ENCODE peak calls at places on chromosomes 16 and 17, in five cellular contexts. One of them, this sample, is unnamed.

GRCh38 chr16:86833136-86833535 is 254.8 kb downstream of the FOXL1 start:
- DNase-seq in GM23338: no peak
- DNase-seq in HepG2: no peak
- DNase-seq in SK-N-SH: no peak
- DNase-seq in HCT116: no peak
- DNase-seq in this sample: no peak

GRCh38 chr16:20271893-20272292 is 55.4 kb downstream of the GP2 start:
- DNase-seq in HepG2: no peak
- DNase-seq in HCT116: no peak
- DNase-seq in SK-N-SH: no peak
- DNase-seq in GM23338: no peak
- DNase-seq in this sample: no peak

GRCh38 chr17:48597775-48598631 is 4.4 kb upstream of the HOXB5 start:
- DNase-seq in HepG2: no peak
- DNase-seq in HCT116: no peak
- DNase-seq in SK-N-SH: no peak
- DNase-seq in GM23338: peak
- DNase-seq in this sample: no peak

GRCh38 chr17:72407336-72408121 is 286.7 kb downstream of the SOX9 start:
- DNase-seq in GM23338: peak
- DNase-seq in HepG2: no peak
- DNase-seq in HCT116: peak
- DNase-seq in SK-N-SH: peak
- DNase-seq in this sample: peak

GRCh38 chr17:27622914-27623313 is 8.1 kb upstream of the LGALS9 start:
- DNase-seq in HepG2: no peak
- DNase-seq in HCT116: no peak
- DNase-seq in GM23338: no peak
- DNase-seq in SK-N-SH: no peak
- DNase-seq in this sample: no peak

GRCh38 chr16:58338205-58338604 is 43.4 kb upstream of the PRSS54 start:
- DNase-seq in HepG2: no peak
- DNase-seq in HCT116: no peak
- DNase-seq in GM23338: no peak
- DNase-seq in SK-N-SH: no peak
- DNase-seq in this sample: no peak

GRCh38 chr16:26668026-26668425 is 398.7 kb upstream of the C16orf82 start:
- DNase-seq in GM23338: no peak
- DNase-seq in SK-N-SH: peak
- DNase-seq in HepG2: no peak
- DNase-seq in HCT116: no peak
- DNase-seq in this sample: no peak

GRCh38 chr16:56684256-56684925 is 2.1 kb downstream of the MT1X start:
- DNase-seq in HCT116: no peak
- DNase-seq in HepG2: no peak
- DNase-seq in SK-N-SH: no peak
- DNase-seq in GM23338: no peak
- DNase-seq in this sample: no peak

GRCh38 chr17:77332981-77333685 is 192.4 kb downstream of the SEC14L1 start:
- DNase-seq in SK-N-SH: no peak
- DNase-seq in GM23338: no peak
- DNase-seq in HCT116: no peak
- DNase-seq in HepG2: no peak
- DNase-seq in this sample: no peak

GRCh38 chr16:56608876-56609462 is 585 bp downstream of the MT2A start:
- DNase-seq in HCT116: no peak
- DNase-seq in GM23338: no peak
- DNase-seq in SK-N-SH: peak
- DNase-seq in HepG2: no peak
- DNase-seq in this sample: no peak

GRCh38 chr17:17748179-17748578 is 66.9 kb downstream of the RAI1 start:
- DNase-seq in HepG2: no peak
- DNase-seq in HCT116: no peak
- DNase-seq in GM23338: peak
- DNase-seq in SK-N-SH: no peak
- DNase-seq in this sample: no peak

GRCh38 chr16:15533386-15533785 is 99.0 kb downstream of the BMERB1 start:
- DNase-seq in HCT116: no peak
- DNase-seq in SK-N-SH: no peak
- DNase-seq in GM23338: peak
- DNase-seq in HepG2: no peak
- DNase-seq in this sample: no peak

GRCh38 chr16:87464691-87465300 is 28.0 kb downstream of the ZCCHC14 start:
- DNase-seq in HCT116: no peak
- DNase-seq in GM23338: no peak
- DNase-seq in HepG2: no peak
- DNase-seq in SK-N-SH: peak
- DNase-seq in this sample: no peak

GRCh38 chr17:75405365-75406221 is at the start of gene GRB2:
- DNase-seq in GM23338: peak
- DNase-seq in HepG2: peak
- DNase-seq in HCT116: peak
- DNase-seq in SK-N-SH: peak
- DNase-seq in this sample: peak

GRCh38 chr16:83901101-83901500 is 2.2 kb downstream of the MLYCD start:
- DNase-seq in HCT116: no peak
- DNase-seq in SK-N-SH: no peak
- DNase-seq in HepG2: no peak
- DNase-seq in GM23338: no peak
- DNase-seq in this sample: no peak

GRCh38 chr17:77287432-77288068 is 146.8 kb downstream of the SEC14L1 start:
- DNase-seq in GM23338: peak
- DNase-seq in HepG2: peak
- DNase-seq in HCT116: peak
- DNase-seq in SK-N-SH: peak
- DNase-seq in this sample: peak

GRCh38 chr16:68936729-68937631 is 93.6 kb downstream of the TANGO6 start:
- DNase-seq in HCT116: no peak
- DNase-seq in SK-N-SH: no peak
- DNase-seq in HepG2: no peak
- DNase-seq in GM23338: no peak
- DNase-seq in this sample: no peak

GRCh38 chr17:5069724-5070123 is 8.5 kb upstream of the ZFP3 start:
- DNase-seq in GM23338: no peak
- DNase-seq in HCT116: no peak
- DNase-seq in SK-N-SH: no peak
- DNase-seq in HepG2: peak
- DNase-seq in this sample: no peak

GRCh38 chr16:2489581-2489980 is 14.7 kb downstream of the TBC1D24 start:
- DNase-seq in HepG2: no peak
- DNase-seq in SK-N-SH: no peak
- DNase-seq in HCT116: no peak
- DNase-seq in GM23338: no peak
- DNase-seq in this sample: no peak

GRCh38 chr16:49723310-49723709 is 132.6 kb downstream of the ZNF423 start:
- DNase-seq in HepG2: no peak
- DNase-seq in HCT116: no peak
- DNase-seq in SK-N-SH: no peak
- DNase-seq in GM23338: no peak
- DNase-seq in this sample: no peak

GRCh38 chr17:1360975-1361374 is 39.0 kb downstream of the YWHAE start:
- DNase-seq in SK-N-SH: no peak
- DNase-seq in GM23338: peak
- DNase-seq in HCT116: no peak
- DNase-seq in HepG2: no peak
- DNase-seq in this sample: no peak

GRCh38 chr17:28950017-28950751 is 1.1 kb downstream of the PHF12 start:
- DNase-seq in HepG2: peak
- DNase-seq in SK-N-SH: peak
- DNase-seq in HCT116: no peak
- DNase-seq in GM23338: peak
- DNase-seq in this sample: peak

GRCh38 chr17:12806630-12807029 is 17.3 kb downstream of the ARHGAP44 start:
- DNase-seq in GM23338: no peak
- DNase-seq in HepG2: no peak
- DNase-seq in SK-N-SH: no peak
- DNase-seq in HCT116: no peak
- DNase-seq in this sample: no peak

GRCh38 chr17:39754958-39755549 is 17.3 kb downstream of the GRB7 start:
- DNase-seq in HCT116: no peak
- DNase-seq in SK-N-SH: no peak
- DNase-seq in GM23338: peak
- DNase-seq in HepG2: no peak
- DNase-seq in this sample: no peak

GRCh38 chr17:76523084-76524037 is 14.1 kb downstream of the CYGB start:
- DNase-seq in HCT116: peak
- DNase-seq in SK-N-SH: peak
- DNase-seq in GM23338: peak
- DNase-seq in HepG2: peak
- DNase-seq in this sample: peak

GRCh38 chr16:27430923-27431484 is 29.0 kb downstream of the IL21R start:
- DNase-seq in HCT116: no peak
- DNase-seq in HepG2: no peak
- DNase-seq in SK-N-SH: no peak
- DNase-seq in GM23338: no peak
- DNase-seq in this sample: no peak

GRCh38 chr16:7731121-7731520 is 398.5 kb downstream of the RBFOX1 start:
- DNase-seq in GM23338: no peak
- DNase-seq in HCT116: no peak
- DNase-seq in SK-N-SH: no peak
- DNase-seq in HepG2: no peak
- DNase-seq in this sample: no peak

GRCh38 chr16:77711775-77712174 is 10.5 kb upstream of the NUDT7 start:
- DNase-seq in HepG2: peak
- DNase-seq in GM23338: no peak
- DNase-seq in SK-N-SH: no peak
- DNase-seq in HCT116: no peak
- DNase-seq in this sample: no peak

GRCh38 chr16:81940781-81941560 is 70.3 kb downstream of the SDR42E1 start:
- DNase-seq in HCT116: peak
- DNase-seq in GM23338: peak
- DNase-seq in HepG2: peak
- DNase-seq in SK-N-SH: peak
- DNase-seq in this sample: peak

GRCh38 chr17:20926532-20926931 is 116.3 kb downstream of the USP22 start:
- DNase-seq in HepG2: no peak
- DNase-seq in SK-N-SH: no peak
- DNase-seq in GM23338: no peak
- DNase-seq in HCT116: no peak
- DNase-seq in this sample: no peak
- H3K4me2 ChIP-seq in HepG2: no peak
- H3K4me2 ChIP-seq in SK-N-SH: peak
- H3K4me2 ChIP-seq in GM23338: no peak
- H3K4me2 ChIP-seq in HCT116: no peak
- H3K4me2 ChIP-seq in this sample: no peak

GRCh38 chr17:66966529-66967418 is 2.3 kb downstream of the CACNG4 start:
- DNase-seq in GM23338: no peak
- DNase-seq in SK-N-SH: peak
- DNase-seq in HepG2: no peak
- DNase-seq in HCT116: no peak
- DNase-seq in this sample: no peak
- TF ChIP-seq REST in GM23338: no peak
- TF ChIP-seq REST in SK-N-SH: peak
- TF ChIP-seq REST in HepG2: no peak
- TF ChIP-seq REST in HCT116: no peak
- TF ChIP-seq REST in this sample: no peak

DNA sequence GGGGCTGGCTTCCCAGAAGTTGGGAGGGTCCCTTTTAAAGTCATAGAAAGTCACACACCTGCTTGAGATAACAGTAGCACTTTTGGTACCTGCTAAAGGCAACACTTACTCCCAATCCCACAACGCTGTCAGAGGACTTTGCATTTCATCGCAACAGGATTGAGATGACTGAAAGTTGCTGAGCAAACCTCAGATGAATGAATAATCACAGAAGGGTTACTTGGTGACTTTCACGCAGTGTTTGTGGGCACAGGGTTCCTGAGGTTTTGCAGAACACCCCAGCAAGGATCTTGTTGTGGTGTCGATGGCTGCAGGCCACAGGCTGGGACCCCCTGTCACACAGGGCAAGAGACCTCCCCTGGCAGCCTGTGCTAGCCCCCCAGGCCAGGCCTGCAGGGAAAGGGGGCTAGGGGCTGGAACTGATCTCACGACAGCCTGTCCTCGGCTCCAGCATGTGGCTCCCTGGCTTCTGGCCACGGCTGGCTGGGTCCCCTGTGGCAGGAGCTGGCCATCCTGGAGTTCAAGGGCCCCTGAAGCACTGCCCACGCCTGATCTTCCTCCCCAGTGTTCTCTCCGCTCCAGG is 79.4 kb upstream of the CBX4 start:
- DNase-seq in HCT116: no peak
- DNase-seq in GM23338: peak
- DNase-seq in HepG2: no peak
- DNase-seq in SK-N-SH: no peak
- DNase-seq in this sample: no peak
- H3K4me2 ChIP-seq in HCT116: peak
- H3K4me2 ChIP-seq in GM23338: no peak
- H3K4me2 ChIP-seq in HepG2: peak
- H3K4me2 ChIP-seq in SK-N-SH: peak
- H3K4me2 ChIP-seq in this sample: peak

DNA sequence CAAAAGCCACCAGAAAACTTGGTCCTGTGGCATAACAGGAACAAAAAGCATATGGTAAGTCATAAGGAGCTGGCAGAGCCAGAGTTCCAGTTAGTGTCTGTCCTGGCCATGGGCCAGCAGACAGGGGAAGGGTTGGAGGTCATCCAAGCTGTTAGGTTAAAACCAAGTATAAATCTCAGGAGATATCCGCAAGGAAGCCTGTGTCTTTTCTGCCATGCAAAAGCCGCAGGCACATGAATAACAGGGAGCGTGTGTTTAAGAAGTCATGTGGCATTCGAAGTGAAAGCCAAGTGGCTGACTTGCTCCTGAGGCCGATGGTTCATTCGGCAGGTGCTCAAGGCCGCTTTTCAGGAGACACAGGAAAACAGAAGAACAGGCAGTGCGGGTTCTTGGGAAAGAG is 20.4 kb upstream of the PRKAR1A start:
- DNase-seq in HCT116: no peak
- DNase-seq in HepG2: no peak
- DNase-seq in GM23338: no peak
- DNase-seq in SK-N-SH: no peak
- DNase-seq in this sample: no peak
- TF ChIP-seq REST in HCT116: no peak
- TF ChIP-seq REST in HepG2: no peak
- TF ChIP-seq REST in GM23338: no peak
- TF ChIP-seq REST in SK-N-SH: no peak
- TF ChIP-seq REST in this sample: no peak

This sample was measured in A549.